ENCODE peak calls at places on chromosomes 11 and 22, in eight cellular contexts. D, A, U, V, K, I, W and C are unnamed samples.

GRCh38 chr11:71138737-71139425 is 113.5 kb downstream of the SHANK2 start:
- DNase-seq in W (no peak), D (no peak), V (no peak), K (no peak), I (no peak), A (no peak), U (no peak), C (no peak)

GRCh38 chr11:15197696-15198095 is 83.0 kb downstream of the INSC start:
- DNase-seq in I (no peak), W (no peak), A (no peak), U (no peak), D (no peak), K (no peak), V (no peak), C (no peak)

GRCh38 chr11:65853249-65853979 is 4.6 kb downstream of the CFL1 start:
- DNase-seq in D (no peak), U (no peak), V (no peak), I (no peak), K (no peak), A (no peak), W (no peak), C (no peak)

GRCh38 chr22:42179616-42180015 is 49.0 kb upstream of the CYP2D6 start:
- DNase-seq in D (no peak), W (no peak), U (no peak), A (no peak), I (no peak), V (peak; percentile 82), K (no peak), C (peak; percentile 97)

GRCh38 chr11:116742104-116742503 is 30.7 kb downstream of the BUD13 start:
- DNase-seq in A (no peak), D (no peak), I (no peak), W (no peak), K (no peak), U (no peak), V (no peak), C (no peak)

GRCh38 chr11:124884340-124884739 is 13.3 kb downstream of the ROBO4 start:
- DNase-seq in I (no peak), V (no peak), U (no peak), W (no peak), K (no peak), D (no peak), A (no peak), C (no peak)

GRCh38 chr22:31958625-31959239 is 14.4 kb downstream of the YWHAH start:
- DNase-seq in W (no peak), U (no peak), D (no peak), A (no peak), K (no peak), I (no peak), V (no peak), C (no peak)

GRCh38 chr11:557328-558132 is 3.0 kb downstream of the LMNTD2 start:
- DNase-seq in U (no peak), D (no peak), K (no peak), V (no peak), A (no peak), W (no peak), I (no peak), C (no peak)

GRCh38 chr22:26502688-26503561 is 9.3 kb downstream of the TFIP11 start:
- DNase-seq in K (no peak), W (no peak), D (peak; percentile 26), A (peak; percentile 53), I (peak; percentile 65), U (no peak), V (no peak), C (peak; percentile 68)

GRCh38 chr11:64396079-64396591 is 37.2 kb downstream of the RPS6KA4 start:
- DNase-seq in U (no peak), D (no peak), K (no peak), W (no peak), I (no peak), A (no peak), V (no peak), C (peak; percentile 86)

GRCh38 chr22:37198290-37199102 is 10.4 kb upstream of the C1QTNF6 start:
- DNase-seq in A (peak; percentile 33), D (no peak), K (peak; percentile 39), U (peak; percentile 67), I (peak; percentile 78), V (no peak), W (peak; percentile 33), C (peak; percentile 82)

GRCh38 chr22:18925368-18926064 is 10.6 kb downstream of the PRODH start:
- DNase-seq in K (no peak), W (no peak), U (no peak), D (no peak), V (no peak), A (no peak), I (no peak), C (no peak)

GRCh38 chr11:12677131-12677530 is 2.9 kb downstream of the TEAD1 start:
- DNase-seq in D (no peak), W (no peak), K (no peak), I (no peak), A (peak; percentile 90), V (no peak), U (no peak), C (peak; percentile 59)

GRCh38 chr11:126257764-126258163 is 10.9 kb downstream of the SRPRA start:
- DNase-seq in A (no peak), D (no peak), K (no peak), I (no peak), V (no peak), W (no peak), U (no peak), C (peak; percentile 15)

GRCh38 chr11:70828498-70829159 is 423.7 kb downstream of the SHANK2 start:
- DNase-seq in A (no peak), K (no peak), D (no peak), I (no peak), V (no peak), W (no peak), U (no peak), C (no peak)

GRCh38 chr22:43446881-43447280 is 35.1 kb downstream of the MPPED1 start:
- DNase-seq in A (peak; percentile 98), V (no peak), U (no peak), D (no peak), W (no peak), K (no peak), I (no peak), C (no peak)

GRCh38 chr11:33633251-33634003 is 67.2 kb downstream of the C11orf91 start:
- DNase-seq in U (no peak), W (no peak), D (no peak), A (peak; percentile 98), V (peak; percentile 42), K (no peak), I (no peak), C (no peak)

GRCh38 chr22:40116496-40117200 is 61.1 kb upstream of the TNRC6B start:
- DNase-seq in D (no peak), K (no peak), I (no peak), W (no peak), A (no peak), V (no peak), U (no peak), C (no peak)

GRCh38 chr22:19062909-19063308 is 59.3 kb downstream of the DGCR2 start:
- DNase-seq in A (no peak), D (no peak), I (no peak), V (no peak), W (no peak), U (no peak), K (no peak), C (no peak)

GRCh38 chr11:109196016-109196415 is 226.0 kb upstream of the C11orf87 start:
- DNase-seq in A (no peak), D (no peak), K (no peak), V (no peak), I (no peak), U (no peak), W (no peak), C (no peak)

GRCh38 chr11:65476632-65477270 is 22.1 kb upstream of the MALAT1 start:
- DNase-seq in D (no peak), I (no peak), A (no peak), V (no peak), W (no peak), U (no peak), K (no peak), C (no peak)

GRCh38 chr11:82682003-82682751 is 51.5 kb downstream of the FAM181B start:
- DNase-seq in A (peak; percentile 76), K (no peak), V (peak; percentile 52), D (peak; percentile 21), I (peak; percentile 22), W (no peak), U (no peak), C (peak; percentile 79)

GRCh38 chr11:131581006-131581405 is 210.6 kb downstream of the NTM start:
- DNase-seq in K (no peak), A (no peak), D (no peak), U (no peak), V (no peak), I (no peak), W (no peak), C (peak; percentile 10)

GRCh38 chr11:122494171-122494570 is 161.4 kb upstream of the UBASH3B start:
- DNase-seq in A (no peak), U (no peak), D (no peak), I (no peak), K (peak; percentile 19), V (no peak), W (no peak), C (no peak)

GRCh38 chr11:76670475-76671235 is at the start of gene LRRC32:
- DNase-seq in U (no peak), K (no peak), W (no peak), A (peak; percentile 65), I (peak; percentile 57), D (no peak), V (no peak), C (no peak)

GRCh38 chr22:37045958-37046357 is 5.6 kb upstream of the KCTD17 start:
- DNase-seq in K (no peak), I (no peak), D (no peak), V (no peak), U (no peak), A (no peak), W (no peak), C (peak; percentile 18)

GRCh38 chr22:28018461-28018927 is 99.4 kb upstream of the PITPNB start:
- DNase-seq in I (no peak), W (no peak), U (no peak), D (no peak), K (no peak), A (peak; percentile 61), V (no peak), C (peak; percentile 30)

GRCh38 chr22:45478108-45478771 is 24.4 kb upstream of the FBLN1 start:
- DNase-seq in A (peak; percentile 32), K (no peak), I (no peak), D (no peak), W (no peak), U (no peak), V (peak; percentile 98), C (peak; percentile 17)

GRCh38 chr11:46694095-46694494 is 6.3 kb downstream of the ARHGAP1 start:
- DNase-seq in A (peak; percentile 92), I (no peak), U (no peak), K (no peak), W (no peak), D (no peak), V (no peak), C (no peak)

GRCh38 chr11:8375932-8376331 is 112.3 kb upstream of the LMO1 start:
- DNase-seq in A (no peak), I (no peak), W (no peak), V (no peak), K (no peak), D (no peak), U (no peak), C (no peak)

GRCh38 chr11:126465573-126466287 is 110.2 kb downstream of the ST3GAL4 start:
- DNase-seq in U (no peak), A (peak; percentile 86), K (no peak), I (peak; percentile 51), V (no peak), D (peak; percentile 46), W (no peak), C (peak; percentile 74)

GRCh38 chr11:44094260-44094868 is 1.1 kb upstream of the EXT2 start:
- DNase-seq in D (peak; percentile 58), W (peak; percentile 46), V (peak; percentile 62), K (no peak), U (peak; percentile 46), I (peak; percentile 68), A (peak; percentile 91), C (peak; percentile 89)

GRCh38 chr22:17878186-17878694 is 104.0 kb upstream of the BID start:
- DNase-seq in K (no peak), A (no peak), U (no peak), I (no peak), D (no peak), V (no peak), W (no peak), C (no peak)